ENCODE peak calls at places on chromosomes 3 and 15, in five cellular contexts. One of them, this sample, is unnamed.
A peak's percentile ranks its signal among the peaks of the same experiment; 100 is the strongest.

GRCh38 chr3:62109534-62109933 is 263.8 kb downstream of the FEZF2 start:
- DNase-seq in HCT116: no peak
- DNase-seq in trophoblast cell: peak; percentile 95
- DNase-seq in mammary epithelial cell: peak; percentile 89
- DNase-seq in IMR-90: peak; percentile 96
- DNase-seq in this sample: no peak

GRCh38 chr3:166265153-166265552 is 427.9 kb upstream of the BCHE start:
- DNase-seq in HCT116: no peak
- DNase-seq in trophoblast cell: no peak
- DNase-seq in mammary epithelial cell: no peak
- DNase-seq in IMR-90: no peak
- DNase-seq in this sample: no peak

GRCh38 chr3:116339441-116340028 is 105.8 kb downstream of the LSAMP start:
- DNase-seq in HCT116: no peak
- DNase-seq in trophoblast cell: no peak
- DNase-seq in mammary epithelial cell: no peak
- DNase-seq in IMR-90: peak; percentile 88
- DNase-seq in this sample: no peak

GRCh38 chr3:69872783-69873378 is 126.7 kb upstream of the SAMMSON start:
- DNase-seq in HCT116: no peak
- DNase-seq in trophoblast cell: peak; percentile 35
- DNase-seq in mammary epithelial cell: no peak
- DNase-seq in IMR-90: peak; percentile 60
- DNase-seq in this sample: no peak

GRCh38 chr3:171329759-171330158 is 130.4 kb downstream of the TNIK start:
- DNase-seq in HCT116: no peak
- DNase-seq in trophoblast cell: no peak
- DNase-seq in mammary epithelial cell: no peak
- DNase-seq in IMR-90: no peak
- DNase-seq in this sample: no peak

GRCh38 chr3:197787412-197787811 is 3.6 kb upstream of the LRCH3 start:
- DNase-seq in HCT116: no peak
- DNase-seq in trophoblast cell: no peak
- DNase-seq in mammary epithelial cell: no peak
- DNase-seq in IMR-90: peak; percentile 32
- DNase-seq in this sample: no peak

GRCh38 chr3:7630925-7631324 is 770.0 kb downstream of the GRM7 start:
- DNase-seq in HCT116: no peak
- DNase-seq in trophoblast cell: no peak
- DNase-seq in mammary epithelial cell: no peak
- DNase-seq in IMR-90: no peak
- DNase-seq in this sample: no peak

GRCh38 chr15:75921732-75922703 is 18.3 kb downstream of the FBXO22 start:
- DNase-seq in HCT116: peak; percentile 48
- DNase-seq in trophoblast cell: peak; percentile 78
- DNase-seq in mammary epithelial cell: peak; percentile 78
- DNase-seq in IMR-90: peak; percentile 83
- DNase-seq in this sample: peak; percentile 69

GRCh38 chr15:72771329-72771725 is 12.2 kb downstream of the ADPGK start:
- DNase-seq in HCT116: no peak
- DNase-seq in trophoblast cell: no peak
- DNase-seq in mammary epithelial cell: no peak
- DNase-seq in IMR-90: no peak
- DNase-seq in this sample: no peak

GRCh38 chr3:127588675-127589577 is 1.6 kb downstream of the TPRA1 start:
- DNase-seq in HCT116: no peak
- DNase-seq in trophoblast cell: peak; percentile 37
- DNase-seq in mammary epithelial cell: peak; percentile 82
- DNase-seq in IMR-90: peak; percentile 72
- DNase-seq in this sample: peak; percentile 62

GRCh38 chr3:36114353-36114752 is 266.0 kb upstream of the STAC start:
- DNase-seq in HCT116: no peak
- DNase-seq in trophoblast cell: no peak
- DNase-seq in mammary epithelial cell: no peak
- DNase-seq in IMR-90: no peak
- DNase-seq in this sample: no peak

GRCh38 chr3:117589454-117589853 is 879.9 kb downstream of the TUSC7 start:
- DNase-seq in HCT116: no peak
- DNase-seq in trophoblast cell: no peak
- DNase-seq in mammary epithelial cell: no peak
- DNase-seq in IMR-90: no peak
- DNase-seq in this sample: no peak

GRCh38 chr3:123616593-123616992 is 31.7 kb upstream of the HACD2 start:
- DNase-seq in HCT116: no peak
- DNase-seq in trophoblast cell: no peak
- DNase-seq in mammary epithelial cell: no peak
- DNase-seq in IMR-90: no peak
- DNase-seq in this sample: no peak

GRCh38 chr3:186909078-186909853 is 21.1 kb upstream of the ST6GAL1 start:
- DNase-seq in HCT116: no peak
- DNase-seq in trophoblast cell: no peak
- DNase-seq in mammary epithelial cell: no peak
- DNase-seq in IMR-90: no peak
- DNase-seq in this sample: no peak

GRCh38 chr3:57158813-57159678 is 6.1 kb downstream of the IL17RD start:
- DNase-seq in HCT116: peak; percentile 51
- DNase-seq in trophoblast cell: no peak
- DNase-seq in mammary epithelial cell: peak; percentile 21
- DNase-seq in IMR-90: no peak
- DNase-seq in this sample: no peak

GRCh38 chr15:77759896-77760592 is 127.3 kb upstream of the LINGO1 start:
- DNase-seq in HCT116: peak; percentile 13
- DNase-seq in trophoblast cell: no peak
- DNase-seq in mammary epithelial cell: no peak
- DNase-seq in IMR-90: no peak
- DNase-seq in this sample: no peak

GRCh38 chr3:141699907-141700306 is 38.2 kb upstream of the RNF7 start:
- DNase-seq in HCT116: no peak
- DNase-seq in trophoblast cell: no peak
- DNase-seq in mammary epithelial cell: no peak
- DNase-seq in IMR-90: peak; percentile 8
- DNase-seq in this sample: no peak

GRCh38 chr3:126526668-126527005 is 2.7 kb downstream of the CHST13 start:
- DNase-seq in HCT116: no peak
- DNase-seq in trophoblast cell: no peak
- DNase-seq in mammary epithelial cell: no peak
- DNase-seq in IMR-90: no peak
- DNase-seq in this sample: no peak

GRCh38 chr15:52857471-52857870 is 67.3 kb upstream of the ONECUT1 start:
- DNase-seq in HCT116: no peak
- DNase-seq in trophoblast cell: no peak
- DNase-seq in mammary epithelial cell: no peak
- DNase-seq in IMR-90: no peak
- DNase-seq in this sample: no peak

GRCh38 chr3:264394-265156 is 68.0 kb downstream of the CHL1 start:
- DNase-seq in HCT116: no peak
- DNase-seq in trophoblast cell: peak; percentile 50
- DNase-seq in mammary epithelial cell: peak; percentile 86
- DNase-seq in IMR-90: peak; percentile 97
- DNase-seq in this sample: no peak

GRCh38 chr3:59212128-59212764 is 162.4 kb upstream of the CFAP20DC start:
- DNase-seq in HCT116: peak; percentile 22
- DNase-seq in trophoblast cell: peak; percentile 75
- DNase-seq in mammary epithelial cell: peak; percentile 62
- DNase-seq in IMR-90: peak; percentile 60
- DNase-seq in this sample: peak; percentile 77

GRCh38 chr3:118269537-118270125 is 765.0 kb downstream of the IGSF11 start:
- DNase-seq in HCT116: no peak
- DNase-seq in trophoblast cell: no peak
- DNase-seq in mammary epithelial cell: no peak
- DNase-seq in IMR-90: no peak
- DNase-seq in this sample: no peak

DNA sequence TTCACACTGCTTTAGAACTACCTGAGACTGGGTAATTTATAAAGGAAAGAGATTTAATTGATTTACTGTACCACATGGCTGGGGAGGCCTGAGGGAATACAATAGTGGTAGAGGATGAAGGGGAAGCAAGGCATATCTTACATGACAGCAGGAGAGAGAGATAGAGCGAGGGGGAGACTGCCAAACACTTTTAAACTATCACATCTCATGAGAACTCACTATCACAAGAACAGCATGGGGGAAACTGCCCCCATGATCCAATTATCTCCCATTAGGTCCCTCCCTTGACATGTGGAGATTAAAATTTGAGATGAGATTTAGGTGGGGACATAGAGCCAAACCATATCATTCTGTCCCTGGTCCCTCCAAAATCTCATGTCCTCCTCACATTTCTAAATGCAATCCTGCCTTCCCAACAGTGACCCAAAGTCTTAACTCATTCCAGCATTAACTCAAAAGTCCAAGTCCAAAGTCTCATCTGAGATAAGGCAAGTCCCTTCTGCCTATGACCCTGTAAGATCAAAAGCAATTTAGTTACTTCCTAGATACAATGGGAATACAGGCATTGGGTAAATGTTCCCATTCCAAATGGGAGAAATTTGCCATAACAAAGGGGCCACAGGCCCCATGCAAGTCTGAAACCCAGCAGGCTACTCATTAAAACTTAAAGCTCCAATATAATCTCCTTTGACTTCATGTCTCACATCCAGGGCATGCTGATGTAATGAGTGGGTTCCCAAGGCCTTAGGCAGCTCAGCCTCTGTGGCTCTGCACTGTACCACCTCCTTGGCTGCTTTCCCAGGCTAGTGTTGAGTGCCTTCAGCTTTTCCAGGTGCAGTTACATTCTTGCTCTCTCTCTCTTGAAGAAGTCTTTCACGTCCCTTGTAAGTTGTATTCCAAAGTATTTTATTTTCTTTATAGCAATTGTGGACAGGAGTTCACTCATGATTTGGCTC is 481.7 kb upstream of the TGFBR2 start:
- DNase-seq in HCT116: no peak
- DNase-seq in trophoblast cell: no peak
- DNase-seq in mammary epithelial cell: peak; percentile 83
- DNase-seq in IMR-90: peak; percentile 68
- DNase-seq in this sample: no peak
- H3K4me2 ChIP-seq in HCT116: no peak overlapping the region
- H3K4me2 ChIP-seq in trophoblast cell: no peak overlapping the region
- H3K4me2 ChIP-seq in mammary epithelial cell: no peak overlapping the region
- H3K4me2 ChIP-seq in IMR-90: no peak overlapping the region
- H3K4me2 ChIP-seq in this sample: no peak overlapping the region

GRCh38 chr15:48149858-48150257 is 28.2 kb downstream of the MYEF2 start:
- DNase-seq in HCT116: no peak
- DNase-seq in trophoblast cell: peak; percentile 1
- DNase-seq in mammary epithelial cell: peak; percentile 47
- DNase-seq in IMR-90: peak; percentile 83
- DNase-seq in this sample: no peak

GRCh38 chr15:48144889-48145288 is 24.1 kb downstream of the SLC24A5 start:
- DNase-seq in HCT116: no peak
- DNase-seq in trophoblast cell: no peak
- DNase-seq in mammary epithelial cell: no peak
- DNase-seq in IMR-90: peak; percentile 23
- DNase-seq in this sample: no peak

GRCh38 chr15:48147358-48147757 is 26.6 kb downstream of the SLC24A5 start:
- DNase-seq in HCT116: no peak
- DNase-seq in trophoblast cell: no peak
- DNase-seq in mammary epithelial cell: no peak
- DNase-seq in IMR-90: peak; percentile 11
- DNase-seq in this sample: no peak

GRCh38 chr15:48143856-48144255 is 23.1 kb downstream of the SLC24A5 start:
- DNase-seq in HCT116: no peak
- DNase-seq in trophoblast cell: no peak
- DNase-seq in mammary epithelial cell: peak; percentile 57
- DNase-seq in IMR-90: peak; percentile 24
- DNase-seq in this sample: no peak

DNA sequence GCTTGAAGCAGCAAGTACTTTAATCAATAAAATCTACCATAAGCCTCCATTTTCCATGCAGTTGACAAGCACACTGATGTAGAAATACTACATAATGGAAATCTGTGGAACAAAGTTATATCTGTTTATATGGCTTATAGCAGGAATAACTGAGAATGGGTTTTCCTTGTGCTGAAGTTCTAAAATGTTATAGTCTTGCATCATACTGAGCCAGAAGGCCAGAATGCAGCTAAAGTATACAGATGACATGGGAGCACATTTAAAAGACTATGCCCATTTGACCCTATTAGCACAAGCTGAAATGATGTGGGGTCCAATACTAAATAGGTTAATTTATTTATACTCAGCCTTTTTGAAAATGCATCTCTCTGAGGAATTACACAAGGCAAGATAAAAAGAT is 25.1 kb downstream of the SLC24A5 start:
- DNase-seq in HCT116: no peak
- DNase-seq in trophoblast cell: no peak
- DNase-seq in mammary epithelial cell: no peak
- DNase-seq in IMR-90: peak; percentile 52
- DNase-seq in this sample: no peak
- H3K36me3 ChIP-seq in HCT116: no peaks in the 10 kb centered on the region
- H3K36me3 ChIP-seq in trophoblast cell: no peaks in the 10 kb centered on the region
- H3K36me3 ChIP-seq in mammary epithelial cell: no peaks in the 10 kb centered on the region
- H3K36me3 ChIP-seq in IMR-90: no peaks in the 10 kb centered on the region
- H3K36me3 ChIP-seq in this sample: peaks cover 23% of the 10 kb centered on the region

GRCh38 chr15:62889141-62889661 is 153.3 kb upstream of the TPM1 start:
- DNase-seq in HCT116: no peak
- DNase-seq in trophoblast cell: no peak
- DNase-seq in mammary epithelial cell: no peak
- DNase-seq in IMR-90: no peak
- DNase-seq in this sample: no peak
- H3K4me1 ChIP-seq in HCT116: no peaks in the 10 kb centered on the region
- H3K4me1 ChIP-seq in trophoblast cell: peaks cover 20% of the 10 kb centered on the region
- H3K4me1 ChIP-seq in mammary epithelial cell: peaks cover 31% of the 10 kb centered on the region
- H3K4me1 ChIP-seq in IMR-90: peaks cover 19% of the 10 kb centered on the region
- H3K4me1 ChIP-seq in this sample: no peaks in the 10 kb centered on the region

GRCh38 chr3:172448661-172449467 is 608 bp upstream of the GHSR start:
- DNase-seq in HCT116: no peak
- DNase-seq in trophoblast cell: no peak
- DNase-seq in mammary epithelial cell: no peak
- DNase-seq in IMR-90: no peak
- DNase-seq in this sample: no peak

GRCh38 chr3:172446198-172446597 is 2.1 kb downstream of the GHSR start:
- DNase-seq in HCT116: no peak
- DNase-seq in trophoblast cell: no peak
- DNase-seq in mammary epithelial cell: no peak
- DNase-seq in IMR-90: no peak
- DNase-seq in this sample: no peak

GRCh38 chr3:172449468-172450149 is 1.4 kb upstream of the GHSR start:
- DNase-seq in HCT116: no peak
- DNase-seq in trophoblast cell: peak; percentile 58
- DNase-seq in mammary epithelial cell: peak; percentile 21
- DNase-seq in IMR-90: peak; percentile 25
- DNase-seq in this sample: no peak

GRCh38 chr3:172447611-172448579 is at the start of gene GHSR:
- DNase-seq in HCT116: no peak
- DNase-seq in trophoblast cell: no peak
- DNase-seq in mammary epithelial cell: no peak
- DNase-seq in IMR-90: no peak
- DNase-seq in this sample: no peak
- H3K4me2 ChIP-seq in HCT116: no peak within 1 kb of the TSS
- H3K4me2 ChIP-seq in trophoblast cell: no peak within 1 kb of the TSS
- H3K4me2 ChIP-seq in mammary epithelial cell: no peak within 1 kb of the TSS
- H3K4me2 ChIP-seq in IMR-90: no peak within 1 kb of the TSS
- H3K4me2 ChIP-seq in this sample: no peak within 1 kb of the TSS

GRCh38 chr3:155492841-155493240 is 199.4 kb upstream of the STRIT1 start:
- DNase-seq in HCT116: no peak
- DNase-seq in trophoblast cell: no peak
- DNase-seq in mammary epithelial cell: no peak
- DNase-seq in IMR-90: no peak
- DNase-seq in this sample: no peak
- H3K36me3 ChIP-seq in HCT116: no peaks in the 10 kb centered on the region
- H3K36me3 ChIP-seq in trophoblast cell: no peaks in the 10 kb centered on the region
- H3K36me3 ChIP-seq in mammary epithelial cell: peaks cover 2% of the 10 kb centered on the region
- H3K36me3 ChIP-seq in IMR-90: no peaks in the 10 kb centered on the region
- H3K36me3 ChIP-seq in this sample: no peaks in the 10 kb centered on the region

This sample was measured in Karpas-422.